ENCODE peak calls at places on chromosomes 6 and 20, in seven cellular contexts. T is spleen, L is stomach, R is colonic mucosa, Z is cardiac muscle cell, I is AG04450, C is HL-60. W is an unnamed sample.

GRCh38 chr6:31701666-31702420 is 1.3 kb downstream of the ABHD16A start:
- DNase-seq in C (no peak), T (no peak), R (no peak), L (no peak), I (no peak), Z (no peak), W (no peak)

GRCh38 chr20:37417857-37418501 is 72.0 kb downstream of the SRC start:
- DNase-seq in L (no peak), T (no peak), I (no peak), C (no peak), Z (no peak), R (no peak), W (no peak)

GRCh38 chr20:61970357-61970756 is 95.3 kb downstream of the TAF4 start:
- DNase-seq in I (no peak), C (no peak), L (no peak), T (no peak), Z (no peak), R (no peak), W (no peak)

GRCh38 chr6:1082040-1082935 is 229.6 kb upstream of the FOXQ1 start:
- DNase-seq in C (no peak), I (peak), R (no peak), Z (no peak), L (no peak), T (no peak), W (no peak)

GRCh38 chr6:160137989-160138835 is 16.6 kb downstream of the SLC22A1 start:
- DNase-seq in I (peak), R (peak), L (peak), C (peak), Z (peak), T (no peak), W (no peak)

GRCh38 chr6:63305278-63305677 is 14.5 kb downstream of the LGSN start:
- DNase-seq in C (no peak), Z (no peak), R (peak), T (no peak), L (no peak), I (no peak), W (no peak)

GRCh38 chr6:168103036-168103830 is 24.2 kb upstream of the FRMD1 start:
- DNase-seq in R (no peak), T (peak), Z (no peak), C (no peak), L (no peak), I (no peak), W (no peak)

GRCh38 chr6:41286544-41287346 is at the start of gene TREM1:
- DNase-seq in I (no peak), R (no peak), L (no peak), Z (no peak), C (peak), T (peak), W (no peak)

GRCh38 chr20:49580818-49581174 is 12.9 kb upstream of the PTGIS start:
- DNase-seq in I (no peak), Z (no peak), R (no peak), T (no peak), C (no peak), L (no peak), W (no peak)

GRCh38 chr20:2707353-2708072 is 14.9 kb downstream of the EBF4 start:
- DNase-seq in Z (no peak), I (no peak), L (no peak), C (no peak), R (no peak), T (no peak), W (peak)

GRCh38 chr6:4946521-4946920 is 57.3 kb downstream of the RPP40 start:
- DNase-seq in C (no peak), Z (no peak), I (no peak), L (no peak), T (no peak), R (no peak), W (no peak)

GRCh38 chr6:14784596-14785360 is 461.1 kb upstream of the JARID2 start:
- DNase-seq in L (no peak), R (no peak), I (no peak), C (no peak), Z (no peak), T (no peak), W (peak)

GRCh38 chr6:26158581-26159416 is 71.6 kb downstream of the HFE start:
- DNase-seq in T (peak), L (peak), Z (peak), C (peak), R (peak), I (no peak), W (peak)

GRCh38 chr6:4909063-4909645 is 94.7 kb downstream of the RPP40 start:
- DNase-seq in Z (no peak), T (no peak), R (no peak), I (no peak), C (no peak), L (no peak), W (no peak)

GRCh38 chr6:12288844-12289654 is 1.1 kb upstream of the EDN1 start:
- DNase-seq in R (peak), T (no peak), L (peak), I (no peak), C (peak), Z (peak), W (peak)

GRCh38 chr6:64227868-64228267 is 592.3 kb downstream of the PHF3 start:
- DNase-seq in I (no peak), Z (no peak), C (no peak), T (no peak), R (no peak), L (no peak), W (no peak)

GRCh38 chr20:24965065-24965919 is 16.2 kb downstream of the CST7 start:
- DNase-seq in I (no peak), R (no peak), T (peak), L (no peak), C (no peak), Z (no peak), W (no peak)

GRCh38 chr20:24910461-24910860 is 38.6 kb upstream of the CST7 start:
- DNase-seq in R (peak), C (no peak), I (no peak), Z (no peak), L (no peak), T (no peak), W (no peak)

GRCh38 chr6:147872002-147872401 is 363.5 kb downstream of the SAMD5 start:
- DNase-seq in Z (no peak), C (no peak), L (no peak), T (no peak), I (no peak), R (no peak), W (no peak)

GRCh38 chr6:167735498-167736201 is 91.1 kb upstream of the AFDN start:
- DNase-seq in Z (no peak), I (no peak), R (no peak), L (peak), T (peak), C (no peak), W (peak)

GRCh38 chr20:50844430-50845100 is 49.7 kb downstream of the BCAS4 start:
- DNase-seq in C (no peak), I (peak), L (peak), T (no peak), Z (no peak), R (no peak), W (no peak)

GRCh38 chr6:18703546-18703945 is 316.4 kb downstream of the RNF144B start:
- DNase-seq in I (no peak), R (no peak), T (no peak), C (no peak), L (no peak), Z (no peak), W (no peak)

GRCh38 chr6:7087066-7087465 is 20.7 kb upstream of the RREB1 start:
- DNase-seq in C (peak), R (no peak), I (no peak), Z (no peak), L (no peak), T (no peak), W (peak)
- H3K4me3 ChIP-seq in C (peak), R (peak), I (no peak), Z (no peak), L (peak), T (peak), W (no peak)

DNA sequence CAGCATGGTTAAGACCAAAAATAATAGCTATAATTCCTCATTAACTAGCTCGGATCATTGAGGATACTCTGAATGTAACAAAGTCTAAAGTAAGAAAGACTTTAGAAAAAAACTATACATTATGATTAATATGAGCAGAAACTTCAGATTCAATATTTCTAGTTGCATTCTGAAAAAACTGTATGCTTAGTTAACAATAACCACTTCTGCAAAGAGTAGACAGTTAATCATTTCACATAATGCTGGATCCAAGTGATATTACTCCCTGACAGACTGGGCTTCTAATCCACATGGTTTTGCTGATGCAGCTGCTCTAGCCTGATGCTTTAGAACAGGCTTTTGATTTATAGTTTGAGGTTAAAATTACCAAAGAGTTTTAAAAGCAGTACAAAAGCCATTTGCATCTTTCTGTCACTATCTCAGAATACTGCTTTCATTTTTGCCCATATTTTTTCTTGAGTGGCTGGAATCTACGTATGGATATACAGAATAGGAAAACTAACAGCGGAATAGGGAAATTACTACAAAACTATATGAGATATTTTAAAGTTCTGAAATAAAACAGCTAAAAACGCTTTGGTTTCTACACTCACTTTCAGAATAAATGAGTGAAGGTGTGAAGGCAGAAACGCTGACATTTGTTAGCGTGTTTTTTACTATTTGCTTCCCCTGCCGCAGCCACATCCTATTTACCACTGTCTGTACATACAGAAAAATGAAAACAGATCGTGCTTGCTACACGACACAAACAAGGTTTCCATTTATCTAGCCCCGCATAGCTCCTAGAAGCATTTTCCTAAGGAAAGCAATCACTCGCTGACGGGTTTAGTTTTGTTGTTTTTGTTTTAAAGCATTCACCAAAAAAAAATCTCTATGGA is 61.8 kb downstream of the METTL24 start:
- DNase-seq in I (no peak), Z (no peak), C (no peak), L (no peak), T (no peak), R (no peak), W (no peak)
- H3K4me3 ChIP-seq in I (peak), Z (no peak), C (no peak), L (no peak), T (no peak), R (no peak), W (no peak)

GRCh38 chr6:117547688-117548621 is 54.4 kb downstream of the GOPC start:
- DNase-seq in T (peak), C (no peak), Z (no peak), R (peak), I (no peak), L (peak), W (peak)
- H3K4me3 ChIP-seq in T (peak), C (no peak), Z (no peak), R (peak), I (peak), L (peak), W (no peak)

DNA sequence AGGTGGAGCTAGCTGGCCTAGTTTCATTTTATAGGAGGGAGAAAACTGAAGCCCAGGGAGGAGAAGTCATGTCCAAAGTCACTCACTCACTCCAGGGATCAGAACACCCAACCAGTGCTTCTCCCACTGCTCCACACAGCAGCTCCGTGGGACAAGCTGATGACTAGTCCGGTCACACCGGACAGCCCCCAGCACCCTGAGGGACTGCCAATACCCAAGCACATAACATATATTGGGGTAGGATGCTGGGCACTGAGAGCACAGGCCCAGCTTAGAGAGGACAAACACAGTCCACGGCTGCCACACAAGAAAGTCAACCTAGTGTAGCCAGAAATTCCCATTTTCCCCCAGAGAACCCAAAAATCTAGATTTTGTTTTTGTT is 5.7 kb downstream of the RRBP1 start:
- DNase-seq in Z (no peak), R (no peak), L (no peak), I (no peak), T (no peak), C (no peak), W (no peak)
- H3K4me3 ChIP-seq in Z (no peak), R (no peak), L (no peak), I (no peak), T (no peak), C (no peak), W (no peak)

GRCh38 chr6:7138111-7138510 is 30.4 kb downstream of the RREB1 start:
- DNase-seq in R (no peak), T (no peak), L (no peak), I (no peak), C (no peak), Z (no peak), W (no peak)

GRCh38 chr6:7136859-7137334 is 29.1 kb downstream of the RREB1 start:
- DNase-seq in T (peak), Z (no peak), R (no peak), I (no peak), L (no peak), C (no peak), W (no peak)

GRCh38 chr6:7137335-7138106 is 29.8 kb downstream of the RREB1 start:
- DNase-seq in R (peak), C (peak), T (peak), Z (peak), I (no peak), L (no peak), W (peak)

GRCh38 chr6:7134999-7135735 is 27.4 kb downstream of the RREB1 start:
- DNase-seq in L (no peak), I (no peak), Z (no peak), T (no peak), C (no peak), R (no peak), W (no peak)

DNA sequence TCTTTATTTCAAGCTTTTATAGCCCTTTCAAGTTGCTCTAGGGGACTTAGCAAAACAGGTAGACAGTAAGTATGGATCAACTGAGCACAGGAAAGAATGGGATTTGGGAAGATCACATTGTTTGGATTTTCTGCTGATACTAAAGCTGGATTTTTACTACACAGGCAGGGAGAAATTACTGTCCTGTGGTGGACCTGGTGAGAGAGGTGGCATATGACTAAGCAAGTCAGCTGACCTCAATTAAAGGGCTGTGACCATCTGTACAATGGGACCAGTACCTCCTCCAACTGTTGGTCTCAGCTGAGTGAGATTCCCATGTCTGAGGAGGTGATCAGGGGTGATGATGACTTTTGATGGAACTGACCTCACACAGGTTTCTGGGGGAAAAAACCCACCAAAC is 28.0 kb downstream of the RREB1 start:
- DNase-seq in Z (no peak), L (no peak), R (no peak), T (no peak), I (no peak), C (no peak), W (no peak)
- H3K4me3 ChIP-seq in Z (no peak), L (no peak), R (no peak), T (no peak), I (no peak), C (no peak), W (no peak)

DNA sequence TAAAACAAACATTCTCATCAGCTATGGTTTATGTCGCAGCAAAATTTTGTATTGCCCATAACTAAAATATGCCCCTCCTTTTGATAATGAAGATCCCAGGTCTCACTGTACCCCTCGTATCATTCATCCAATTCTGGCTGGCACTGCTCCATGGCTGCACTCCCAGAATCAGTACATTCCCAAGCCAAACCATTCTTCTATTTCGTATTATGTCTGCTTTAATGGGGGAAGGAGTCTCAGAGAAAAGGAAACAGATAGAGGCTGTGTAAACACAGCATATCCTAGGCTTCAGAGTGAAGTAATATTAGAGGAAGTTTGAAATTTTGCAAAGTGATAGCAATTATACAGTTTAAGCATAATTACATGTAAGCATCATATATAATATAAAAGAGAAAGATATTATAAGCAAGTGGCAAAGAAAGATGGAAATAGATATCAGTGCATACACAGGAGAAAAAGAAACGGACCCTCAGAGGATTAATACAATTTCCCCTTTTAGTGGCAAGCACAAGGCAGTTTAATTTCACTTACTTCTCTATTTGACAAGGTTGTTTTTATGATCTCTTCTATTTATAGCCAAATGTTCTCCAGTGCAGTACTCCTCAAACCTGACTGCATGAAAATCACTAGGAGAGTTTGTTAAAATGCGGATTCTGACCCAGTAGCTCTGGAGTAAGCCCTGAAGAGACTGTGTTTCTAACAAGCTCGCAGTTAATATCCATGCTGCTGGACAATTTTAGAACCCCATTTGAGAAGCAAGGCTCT is 56.5 kb upstream of the TENT5A start:
- DNase-seq in T (no peak), I (no peak), R (no peak), Z (no peak), L (no peak), C (peak), W (no peak)
- H3K4me3 ChIP-seq in T (no peak), I (no peak), R (no peak), Z (no peak), L (no peak), C (peak), W (no peak)

GRCh38 chr6:123223461-123223860 is 227.4 kb downstream of the CLVS2 start:
- DNase-seq in T (no peak), Z (no peak), L (no peak), C (no peak), I (no peak), R (no peak), W (no peak)

GRCh38 chr6:123226398-123226797 is 230.4 kb downstream of the CLVS2 start:
- DNase-seq in L (no peak), R (no peak), I (no peak), T (no peak), C (no peak), Z (no peak), W (no peak)

GRCh38 chr6:123224077-123224476 is 228.0 kb downstream of the CLVS2 start:
- DNase-seq in R (no peak), C (no peak), L (no peak), I (no peak), Z (no peak), T (no peak), W (no peak)
- H3K4me3 ChIP-seq in R (no peak), C (no peak), L (no peak), I (no peak), Z (no peak), T (no peak), W (no peak)

GRCh38 chr6:110328231-110328630 is 29.9 kb downstream of the METTL24 start:
- DNase-seq in T (no peak), R (no peak), L (no peak), I (no peak), C (no peak), Z (no peak), W (no peak)

GRCh38 chr6:110329348-110329728 is 28.8 kb downstream of the METTL24 start:
- DNase-seq in R (no peak), I (no peak), T (no peak), L (no peak), C (no peak), Z (no peak), W (no peak)

GRCh38 chr6:110331383-110331782 is 26.8 kb downstream of the METTL24 start:
- DNase-seq in L (no peak), R (no peak), C (no peak), T (no peak), I (no peak), Z (no peak), W (no peak)

GRCh38 chr6:110331816-110332215 is 26.3 kb downstream of the METTL24 start:
- DNase-seq in Z (peak), R (no peak), I (no peak), C (no peak), T (no peak), L (no peak), W (peak)

GRCh38 chr6:110329729-110330436 is 28.3 kb downstream of the METTL24 start:
- DNase-seq in C (no peak), I (no peak), R (peak), L (no peak), Z (no peak), T (no peak), W (no peak)
- H3K4me3 ChIP-seq in C (no peak), I (peak), R (peak), L (peak), Z (no peak), T (no peak), W (no peak)

GRCh38 chr6:106025655-106026054 is 60.5 kb upstream of the PRDM1 start:
- DNase-seq in R (no peak), I (no peak), C (no peak), Z (no peak), T (no peak), L (no peak), W (no peak)
- H3K4me3 ChIP-seq in R (no peak), I (no peak), C (no peak), Z (no peak), T (no peak), L (no peak), W (no peak)